ENCODE peak calls at places on chromosome 5, in ten cellular contexts. I is tibial nerve, Z is breast epithelium, A is IMR-90, S is right lobe of liver, Q is suprapubic skin, T is GM12892, J is HepG2, B is uterus, F is upper lobe of left lung. K is an unnamed sample.
A peak's percentile ranks its signal among the peaks of the same experiment; 100 is the strongest.

GRCh38 chr5:157680239-157680638 is 8.9 kb downstream of the C5orf52 start:
- DNase-seq in I (no peak), Z (no peak), A (no peak), S (no peak), Q (no peak), T (no peak), J (no peak), B (no peak), F (no peak), K (peak; percentile 26)

GRCh38 chr5:2012885-2013284 is 130.2 kb upstream of the IRX4 start:
- DNase-seq in I (no peak), Z (no peak), A (no peak), S (no peak), Q (no peak), T (no peak), J (no peak), B (no peak), F (peak; percentile 47), K (no peak)

GRCh38 chr5:2112128-2112808 is 229.5 kb upstream of the IRX4 start:
- DNase-seq in I (no peak), Z (no peak), A (no peak), S (no peak), Q (no peak), T (no peak), J (no peak), B (no peak), F (no peak), K (no peak)

GRCh38 chr5:172565455-172565854 is 75.6 kb upstream of the NEURL1B start:
- DNase-seq in I (no peak), Z (no peak), A (no peak), S (no peak), Q (no peak), T (no peak), J (no peak), B (no peak), F (no peak), K (no peak)

GRCh38 chr5:115329475-115329874 is 33.0 kb upstream of the CCDC112 start:
- DNase-seq in I (no peak), Z (no peak), A (no peak), S (no peak), Q (no peak), T (no peak), J (no peak), B (no peak), F (no peak), K (no peak)

GRCh38 chr5:14190194-14191164 is 47.3 kb downstream of the TRIO start:
- DNase-seq in I (no peak), Z (no peak), A (peak; percentile 99), S (no peak), Q (no peak), T (no peak), J (no peak), B (peak; percentile 56), F (no peak), K (no peak)

GRCh38 chr5:139064613-139065012 is 133.6 kb downstream of the SIL1 start:
- DNase-seq in I (no peak), Z (no peak), A (no peak), S (no peak), Q (no peak), T (no peak), J (peak; percentile 7), B (no peak), F (no peak), K (no peak)

GRCh38 chr5:127884416-127884815 is 181.2 kb downstream of the CCDC192 start:
- DNase-seq in I (no peak), Z (no peak), A (no peak), S (no peak), Q (no peak), T (no peak), J (no peak), B (no peak), F (no peak), K (no peak)

DNA sequence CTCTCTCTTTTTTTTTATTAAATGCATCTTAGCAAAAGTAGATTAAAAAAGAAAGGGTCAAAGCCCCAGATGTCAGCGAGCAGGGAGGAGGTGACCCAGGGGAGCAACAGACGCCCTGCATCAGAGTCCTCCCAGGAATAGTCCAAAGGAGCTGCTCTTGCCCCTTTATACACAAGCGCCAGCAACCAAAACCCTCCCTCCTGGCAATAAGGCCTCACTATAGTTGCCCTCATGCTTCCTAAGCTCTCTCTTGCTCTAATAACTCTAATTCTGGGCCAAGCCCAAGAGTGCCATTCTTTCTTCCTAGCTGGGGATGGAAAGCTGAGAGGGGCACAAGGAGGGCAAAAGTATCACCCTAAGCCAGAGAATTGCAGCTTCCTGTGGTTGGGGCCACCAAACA is 26.3 kb downstream of the PCDHGC5 start:
- DNase-seq in I (no peak), Z (no peak), A (no peak), S (no peak), Q (no peak), T (no peak), J (no peak), B (no peak), F (no peak), K (peak; percentile 45)
- TF ChIP-seq POLR2A in I (no peak), Z (no peak), A (no peak), S (no peak), Q (no peak), T (no peak), J (no peak), B (no peak), F (no peak), K (no peak)

GRCh38 chr5:75335952-75336624 is 932 bp upstream of the HMGCR start:
- DNase-seq in I (no peak), Z (peak; percentile 24), A (peak; percentile 88), S (no peak), Q (no peak), T (no peak), J (peak; percentile 81), B (peak; percentile 33), F (no peak), K (no peak)

GRCh38 chr5:75338408-75338807 is 1.4 kb downstream of the HMGCR start:
- DNase-seq in I (no peak), Z (no peak), A (no peak), S (no peak), Q (no peak), T (no peak), J (no peak), B (no peak), F (no peak), K (no peak)

GRCh38 chr5:75337366-75338021 is 474 bp downstream of the HMGCR start:
- DNase-seq in I (no peak), Z (peak; percentile 28), A (no peak), S (peak; percentile 73), Q (peak; percentile 82), T (peak; percentile 12), J (no peak), B (peak; percentile 28), F (no peak), K (peak; percentile 44)

GRCh38 chr5:75335486-75335885 is 1.5 kb upstream of the HMGCR start:
- DNase-seq in I (no peak), Z (no peak), A (no peak), S (no peak), Q (no peak), T (no peak), J (peak; percentile 76), B (no peak), F (no peak), K (no peak)

GRCh38 chr5:75336625-75337336 is at the start of gene HMGCR:
- DNase-seq in I (peak; percentile 97), Z (peak; percentile 99), A (peak; percentile 100), S (peak; percentile 100), Q (peak; percentile 99), T (peak; percentile 71), J (peak; percentile 99), B (peak; percentile 98), F (peak; percentile 95), K (peak; percentile 99)
- TF ChIP-seq POLR2A in I (no peak), Z (peak; percentile 9), A (peak; percentile 92), S (peak; percentile 90), Q (no peak), T (peak; percentile 95), J (peak; percentile 94), B (peak; percentile 70), F (peak; percentile 82), K (no peak)

GRCh38 chr5:123037104-123037418 is 536 bp upstream of the PPIC start:
- DNase-seq in I (no peak), Z (no peak), A (no peak), S (no peak), Q (no peak), T (no peak), J (no peak), B (no peak), F (no peak), K (no peak)

GRCh38 chr5:123035320-123035949 is 1.1 kb downstream of the PPIC start:
- DNase-seq in I (no peak), Z (peak; percentile 27), A (peak; percentile 27), S (peak; percentile 57), Q (peak; percentile 69), T (no peak), J (peak; percentile 6), B (peak; percentile 44), F (no peak), K (no peak)

GRCh38 chr5:123035950-123036390 is 555 bp downstream of the PPIC start:
- DNase-seq in I (no peak), Z (peak; percentile 39), A (peak; percentile 29), S (peak; percentile 77), Q (peak; percentile 78), T (peak; percentile 18), J (peak; percentile 22), B (peak; percentile 51), F (peak; percentile 88), K (peak; percentile 17)

GRCh38 chr5:123039673-123040072 is 3.1 kb upstream of the PPIC start:
- DNase-seq in I (no peak), Z (no peak), A (no peak), S (no peak), Q (no peak), T (no peak), J (no peak), B (no peak), F (no peak), K (no peak)

DNA sequence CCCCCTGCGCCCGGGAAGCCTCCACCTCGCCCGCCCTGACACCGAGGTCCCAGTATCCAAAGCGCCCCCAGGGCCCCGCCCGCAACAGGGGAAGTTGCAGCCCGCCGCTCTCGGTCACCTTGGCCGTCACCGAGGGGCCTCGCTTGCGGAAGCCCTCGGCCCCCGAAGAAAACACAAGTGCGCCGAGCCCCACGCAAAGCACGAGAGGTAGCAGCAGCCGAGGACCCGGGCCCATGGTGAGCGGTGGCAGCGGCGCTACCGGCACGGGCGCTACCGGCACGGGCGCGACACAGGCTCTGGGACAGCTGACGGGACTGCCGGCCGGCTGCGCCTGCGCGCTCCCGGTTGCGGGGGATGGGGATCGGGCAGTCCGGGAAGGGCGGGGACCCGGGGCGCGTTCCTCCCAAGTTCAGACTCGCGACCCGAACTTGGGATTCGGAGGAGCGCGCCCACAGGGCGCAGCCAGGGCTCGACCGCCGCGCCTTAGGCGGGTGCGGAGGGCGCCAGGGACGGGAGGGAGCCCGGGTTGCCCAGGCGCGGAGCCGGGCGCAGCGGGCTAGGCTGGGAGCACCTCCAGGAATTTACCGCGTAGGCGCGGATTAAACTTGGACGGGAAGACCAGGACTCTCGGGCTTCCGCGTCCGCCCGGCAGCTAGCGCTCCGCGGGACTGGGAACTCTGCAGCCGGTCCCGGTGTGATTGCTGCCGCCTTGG is at the start of gene PPIC:
- DNase-seq in I (peak; percentile 43), Z (peak; percentile 64), A (peak; percentile 71), S (peak; percentile 94), Q (peak; percentile 87), T (peak; percentile 30), J (peak; percentile 50), B (peak; percentile 75), F (peak; percentile 97), K (peak; percentile 96)
- TF ChIP-seq POLR2A in I (no peak), Z (no peak), A (no peak), S (peak; percentile 85), Q (no peak), T (no peak), J (no peak), B (peak; percentile 59), F (no peak), K (no peak)

GRCh38 chr5:72937517-72938061 is 18.3 kb upstream of the FCHO2 start:
- DNase-seq in I (no peak), Z (no peak), A (no peak), S (no peak), Q (no peak), T (no peak), J (no peak), B (no peak), F (no peak), K (no peak)

GRCh38 chr5:72938206-72938605 is 17.6 kb upstream of the FCHO2 start:
- DNase-seq in I (no peak), Z (no peak), A (peak; percentile 32), S (no peak), Q (no peak), T (no peak), J (no peak), B (no peak), F (no peak), K (no peak)

GRCh38 chr5:72943307-72943706 is 12.5 kb upstream of the FCHO2 start:
- DNase-seq in I (no peak), Z (no peak), A (no peak), S (no peak), Q (no peak), T (no peak), J (no peak), B (no peak), F (no peak), K (no peak)

GRCh38 chr5:72936893-72937292 is 18.9 kb upstream of the FCHO2 start:
- DNase-seq in I (no peak), Z (no peak), A (no peak), S (no peak), Q (no peak), T (no peak), J (no peak), B (peak; percentile 52), F (no peak), K (no peak)

GRCh38 chr5:72940082-72940481 is 15.8 kb upstream of the FCHO2 start:
- DNase-seq in I (no peak), Z (no peak), A (no peak), S (no peak), Q (no peak), T (no peak), J (no peak), B (no peak), F (no peak), K (peak; percentile 37)
- TF ChIP-seq POLR2A in I (no peak), Z (no peak), A (no peak), S (peak; percentile 17), Q (no peak), T (no peak), J (no peak), B (no peak), F (no peak), K (no peak)